ENCODE peak calls at places on chromosomes 7 and 10, in four cellular contexts. P is IMR-90; K is iPS DF 6.9; S is CD8-positive, alpha-beta memory T cell. Q is an unnamed sample.
A peak's percentile ranks its signal among the peaks of the same experiment; 100 is the strongest.

GRCh38 chr10:129766611-129767550 is 197.2 kb downstream of the EBF3 start:
- DNase-seq in P (no peak), K (no peak), S (no peak), Q (peak; percentile 34)

GRCh38 chr7:118872568-118872967 is 648.1 kb downstream of the ANKRD7 start:
- DNase-seq in P (no peak), K (no peak), S (no peak), Q (no peak)

GRCh38 chr7:14504134-14504533 is 398.4 kb downstream of the DGKB start:
- DNase-seq in P (no peak), K (peak; percentile 4), S (no peak), Q (no peak)

GRCh38 chr7:22668971-22669401 is 58.0 kb upstream of the IL6 start:
- DNase-seq in P (no peak), K (no peak), S (no peak), Q (no peak)

GRCh38 chr10:113121153-113121552 is 171.1 kb downstream of the TCF7L2 start:
- DNase-seq in P (no peak), K (no peak), S (no peak), Q (no peak)

GRCh38 chr7:47454066-47454950 is 127.6 kb downstream of the TNS3 start:
- DNase-seq in P (peak; percentile 29), K (no peak), S (no peak), Q (no peak)

GRCh38 chr7:48130658-48131108 is 40.6 kb upstream of the ABCA13 start:
- DNase-seq in P (peak; percentile 33), K (no peak), S (no peak), Q (no peak)

GRCh38 chr7:152423991-152424347 is 11.8 kb downstream of the KMT2C start:
- DNase-seq in P (no peak), K (no peak), S (no peak), Q (no peak)

GRCh38 chr10:66238343-66238742 is 687.5 kb upstream of the LRRTM3 start:
- DNase-seq in P (no peak), K (no peak), S (no peak), Q (no peak)

GRCh38 chr10:102673235-102673634 is 29.0 kb downstream of the TRIM8 start:
- DNase-seq in P (no peak), K (no peak), S (no peak), Q (no peak)

GRCh38 chr7:87600130-87601124 is at the start of gene ABCB1:
- DNase-seq in P (peak; percentile 35), K (peak; percentile 47), S (peak; percentile 33), Q (peak; percentile 95)

GRCh38 chr10:43380610-43381222 is 9.3 kb downstream of the FXYD4 start:
- DNase-seq in P (peak; percentile 44), K (no peak), S (no peak), Q (no peak)

GRCh38 chr10:73577788-73578187 is 13.4 kb downstream of the USP54 start:
- DNase-seq in P (peak; percentile 59), K (no peak), S (no peak), Q (peak; percentile 64)

GRCh38 chr10:9229702-9230101 is 1175.2 kb downstream of the GATA3 start:
- DNase-seq in P (no peak), K (no peak), S (no peak), Q (no peak)

GRCh38 chr7:81053623-81054022 is 134.8 kb upstream of the SEMA3C start:
- DNase-seq in P (peak; percentile 69), K (no peak), S (no peak), Q (no peak)

GRCh38 chr7:3243680-3244079 is 57.4 kb upstream of the SDK1 start:
- DNase-seq in P (no peak), K (no peak), S (no peak), Q (no peak)

GRCh38 chr7:81234896-81235295 is 316.0 kb upstream of the SEMA3C start:
- DNase-seq in P (peak; percentile 23), K (no peak), S (no peak), Q (no peak)

GRCh38 chr7:140922741-140923345 is 1.9 kb downstream of the BRAF start:
- DNase-seq in P (no peak), K (no peak), S (no peak), Q (no peak)

GRCh38 chr10:93346712-93347111 is 135.4 kb downstream of the MYOF start:
- DNase-seq in P (peak; percentile 46), K (no peak), S (no peak), Q (no peak)

GRCh38 chr10:17713758-17714157 is 38.2 kb upstream of the TMEM236 start:
- DNase-seq in P (no peak), K (no peak), S (no peak), Q (no peak)

GRCh38 chr10:62326134-62326533 is 48.0 kb upstream of the ZNF365 start:
- DNase-seq in P (no peak), K (no peak), S (no peak), Q (no peak)

GRCh38 chr7:6160191-6160623 is 112.2 kb downstream of the CYTH3 start:
- DNase-seq in P (peak; percentile 65), K (peak; percentile 20), S (no peak), Q (peak; percentile 38)

GRCh38 chr7:152085116-152085515 is 59.6 kb downstream of the GALNT11 start:
- DNase-seq in P (no peak), K (no peak), S (no peak), Q (no peak)

GRCh38 chr10:75209325-75210192 is 1.0 kb upstream of the VDAC2 start:
- DNase-seq in P (peak; percentile 65), K (no peak), S (peak; percentile 64), Q (peak; percentile 83)

GRCh38 chr10:84337199-84337598 is 8.8 kb downstream of the CCSER2 start:
- DNase-seq in P (peak; percentile 72), K (no peak), S (no peak), Q (no peak)

GRCh38 chr7:73699370-73700069 is 16.1 kb downstream of the BUD23 start:
- DNase-seq in P (no peak), K (no peak), S (no peak), Q (no peak)

GRCh38 chr7:23462846-23463245 is 7.4 kb downstream of the IGF2BP3 start:
- DNase-seq in P (peak; percentile 67), K (no peak), S (no peak), Q (no peak)

GRCh38 chr10:17348111-17349008 is 106.0 kb downstream of the ST8SIA6 start:
- DNase-seq in P (peak; percentile 79), K (no peak), S (no peak), Q (no peak)

GRCh38 chr7:44138698-44139097 is 2.4 kb downstream of the MYL7 start:
- DNase-seq in P (no peak), K (no peak), S (no peak), Q (no peak)

GRCh38 chr10:120949511-120950102 is 98.4 kb downstream of the WDR11 start:
- DNase-seq in P (no peak), K (no peak), S (no peak), Q (no peak)

GRCh38 chr10:112562803-112563663 is 116.0 kb downstream of the VTI1A start:
- DNase-seq in P (peak; percentile 43), K (no peak), S (no peak), Q (no peak)

GRCh38 chr7:121027761-121028681 is 39.5 kb downstream of the CPED1 start:
- DNase-seq in P (peak; percentile 22), K (no peak), S (no peak), Q (no peak)

GRCh38 chr10:132589015-132589414 is 51.4 kb downstream of the INPP5A start:
- DNase-seq in P (no peak), K (no peak), S (no peak), Q (no peak)

GRCh38 chr10:132589681-132590080 is 52.1 kb downstream of the INPP5A start:
- DNase-seq in P (no peak), K (no peak), S (no peak), Q (no peak)

GRCh38 chr10:132590752-132591121 is 53.1 kb downstream of the INPP5A start:
- DNase-seq in P (no peak), K (no peak), S (no peak), Q (no peak)

GRCh38 chr10:132591166-132591971 is 53.8 kb downstream of the INPP5A start:
- DNase-seq in P (peak; percentile 66), K (no peak), S (no peak), Q (peak; percentile 80)

DNA sequence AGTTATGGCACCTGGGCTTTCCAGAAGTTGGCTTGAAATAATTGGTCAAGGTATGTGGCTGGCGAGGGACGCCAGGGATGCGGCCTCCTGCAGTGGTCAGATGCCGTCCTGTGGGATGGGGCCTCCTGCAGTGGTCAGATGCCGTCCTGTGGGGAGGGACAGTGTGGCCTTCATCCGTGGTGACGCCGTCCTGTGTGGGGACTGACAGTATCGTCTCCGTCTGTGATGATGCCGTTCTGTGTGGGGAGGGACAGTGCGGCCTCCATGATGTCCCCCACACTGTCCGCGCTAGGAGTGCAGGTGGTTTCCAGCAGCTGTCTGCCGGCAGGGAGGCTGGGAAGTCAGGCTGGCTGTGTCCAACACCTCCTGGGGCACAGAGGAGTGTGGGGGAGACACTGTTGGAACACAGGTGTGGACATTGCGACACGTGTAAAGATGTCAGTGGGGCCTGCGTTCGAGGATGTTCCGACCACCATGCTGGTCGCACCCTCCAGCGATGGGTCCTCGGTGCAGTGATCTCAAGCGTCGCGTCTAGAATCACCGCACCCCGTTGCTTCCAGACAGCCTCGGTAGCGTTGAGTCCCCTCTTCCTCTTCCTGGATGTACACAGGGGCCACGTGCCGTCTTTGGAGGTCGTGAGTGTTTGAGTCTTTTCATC is 52.6 kb downstream of the INPP5A start:
- DNase-seq in P (no peak), K (no peak), S (no peak), Q (no peak)
- H3K4me1 ChIP-seq in P (peaks cover 10% of the 10 kb centered on the region), K (peaks cover 1% of the 10 kb centered on the region), S (peaks cover 29% of the 10 kb centered on the region), Q (peaks cover 65% of the 10 kb centered on the region)

GRCh38 chr10:32326119-32326518 is 20.8 kb downstream of the EPC1 start:
- DNase-seq in P (no peak), K (no peak), S (no peak), Q (no peak)
- H3K4me1 ChIP-seq in P (peaks cover 2% of the 10 kb centered on the region), K (peaks cover 1% of the 10 kb centered on the region), S (peaks cover 57% of the 10 kb centered on the region), Q (peaks cover 32% of the 10 kb centered on the region)

DNA sequence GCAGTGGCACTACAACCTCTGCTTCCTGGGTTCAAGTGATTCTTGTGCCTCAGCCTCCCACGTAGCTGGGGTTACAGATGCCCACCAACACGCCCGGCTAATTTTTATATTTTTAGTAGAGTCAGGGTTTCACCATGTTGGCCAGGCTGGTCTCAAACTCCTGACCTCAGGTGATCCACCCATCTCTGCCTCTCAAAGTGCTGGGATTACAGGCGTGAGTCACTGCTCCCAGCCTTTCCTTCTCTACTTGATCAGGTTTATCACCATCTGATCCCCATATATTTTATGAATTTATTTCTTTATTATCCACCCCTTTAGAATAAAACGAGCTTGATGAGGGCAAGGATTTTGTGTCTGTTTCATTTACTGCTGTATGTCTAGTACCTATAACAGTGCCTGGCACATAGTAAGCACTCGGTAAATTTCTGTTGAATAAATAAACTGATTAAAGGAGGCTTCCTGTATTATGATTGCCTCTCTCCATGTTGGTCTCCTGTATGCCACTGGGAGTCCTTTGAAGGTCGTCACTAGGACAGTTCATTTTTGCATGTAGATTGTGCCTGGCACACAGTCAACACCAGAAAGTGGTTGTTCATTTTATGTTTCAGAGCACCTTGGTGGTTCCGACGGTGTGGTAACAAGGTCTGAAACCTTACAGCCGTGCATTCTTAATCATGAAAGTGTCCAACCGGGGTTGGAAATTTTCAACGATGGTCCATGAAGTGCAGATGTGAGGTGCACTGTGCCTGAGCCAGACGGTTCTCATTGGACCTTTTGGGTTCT is 9.6 kb upstream of the EIF3A start:
- DNase-seq in P (no peak), K (no peak), S (peak; percentile 13), Q (no peak)
- H3K4me1 ChIP-seq in P (peaks cover 7% of the 10 kb centered on the region), K (no peaks in the 10 kb centered on the region), S (peaks cover 40% of the 10 kb centered on the region), Q (no peaks in the 10 kb centered on the region)

GRCh38 chr7:16025696-16026095 is 339.2 kb upstream of the MEOX2 start:
- DNase-seq in P (no peak), K (no peak), S (no peak), Q (no peak)

GRCh38 chr7:16028103-16028502 is 341.6 kb upstream of the MEOX2 start:
- DNase-seq in P (peak; percentile 95), K (no peak), S (no peak), Q (no peak)

GRCh38 chr7:16027396-16027795 is 340.9 kb upstream of the MEOX2 start:
- DNase-seq in P (peak; percentile 7), K (no peak), S (no peak), Q (no peak)

GRCh38 chr7:16028651-16029050 is 342.2 kb upstream of the MEOX2 start:
- DNase-seq in P (peak; percentile 4), K (no peak), S (no peak), Q (no peak)

GRCh38 chr7:16026253-16027020 is 340.0 kb upstream of the MEOX2 start:
- DNase-seq in P (peak; percentile 84), K (no peak), S (no peak), Q (no peak)
- H3K4me1 ChIP-seq in P (peaks cover 22% of the 10 kb centered on the region), K (no peaks in the 10 kb centered on the region), S (no peaks in the 10 kb centered on the region), Q (no peaks in the 10 kb centered on the region)

Q was measured in adrenal gland.